ENCODE peak calls at places on chromosomes 13 and 19, in eight cellular contexts. D is CMK, I is psoas muscle, X is amniotic stem cell, W is GM20000, S is 8988T, A is thoracic aorta, F is colonic mucosa. T is an unnamed sample.

GRCh38 chr13:20192470-20193141 is at the start of gene GJB2:
- DNase-seq in D (no peak), I (no peak), X (no peak), W (no peak), S (peak), A (no peak), F (peak), T (no peak)

GRCh38 chr13:69524459-69525155 is 583.0 kb upstream of the ATXN8OS start:
- DNase-seq in D (no peak), I (no peak), X (no peak), W (no peak), S (no peak), A (no peak), F (no peak), T (no peak)

GRCh38 chr19:996051-996838 is 4.0 kb upstream of the GRIN3B start:
- DNase-seq in D (no peak), I (peak), X (no peak), W (no peak), S (no peak), A (no peak), F (peak), T (no peak)

GRCh38 chr13:73618275-73618865 is 515.8 kb downstream of the KLF12 start:
- DNase-seq in D (no peak), I (no peak), X (no peak), W (no peak), S (no peak), A (no peak), F (peak), T (no peak)

GRCh38 chr13:70889163-70889562 is 780.9 kb upstream of the KLHL1 start:
- DNase-seq in D (no peak), I (no peak), X (no peak), W (no peak), S (no peak), A (no peak), F (no peak), T (no peak)

GRCh38 chr13:90696656-90697055 is 650.8 kb upstream of the MIR17HG start:
- DNase-seq in D (no peak), I (no peak), X (no peak), W (no peak), S (no peak), A (no peak), F (no peak), T (no peak)

GRCh38 chr19:49862411-49863253 is 4.7 kb downstream of the PNKP start:
- DNase-seq in D (no peak), I (peak), X (no peak), W (no peak), S (peak), A (no peak), F (peak), T (peak)

GRCh38 chr19:10271543-10272086 is 695 bp downstream of the ICAM1 start:
- DNase-seq in D (no peak), I (no peak), X (no peak), W (peak), S (no peak), A (no peak), F (peak), T (peak)

GRCh38 chr19:15107056-15108010 is at the start of gene SYDE1:
- DNase-seq in D (no peak), I (peak), X (peak), W (peak), S (peak), A (no peak), F (no peak), T (no peak)

T was measured in CD14-positive monocyte.